ENCODE peak calls at places on chromosomes 7 and 10, in seven cellular contexts. Y, D, J, F, B, K and M are unnamed samples.
A peak's percentile ranks its signal among the peaks of the same experiment; 100 is the strongest.

GRCh38 chr10:89352802-89353201 is 25.0 kb downstream of the IFIT3 start:
- DNase-seq in Y (no peak), D (no peak), J (no peak), F (no peak), B (peak; percentile 18), K (no peak), M (no peak)

GRCh38 chr10:126759531-126759930 is 89.0 kb upstream of the C10orf90 start:
- DNase-seq in Y (no peak), D (no peak), J (no peak), F (no peak), B (no peak), K (no peak), M (no peak)

GRCh38 chr7:43314379-43315158 is 202.1 kb downstream of the HECW1 start:
- DNase-seq in Y (no peak), D (no peak), J (peak; percentile 50), F (no peak), B (no peak), K (no peak), M (no peak)

GRCh38 chr7:144256112-144256511 is 8.5 kb downstream of the OR2A7 start:
- DNase-seq in Y (no peak), D (peak; percentile 39), J (no peak), F (no peak), B (peak; percentile 9), K (no peak), M (peak; percentile 96)

GRCh38 chr7:131110294-131111080 is 217.2 kb upstream of the MKLN1 start:
- DNase-seq in Y (peak; percentile 34), D (peak; percentile 46), J (peak; percentile 81), F (peak; percentile 6), B (peak; percentile 49), K (no peak), M (peak; percentile 87)

GRCh38 chr10:24382045-24382444 is 173.1 kb downstream of the KIAA1217 start:
- DNase-seq in Y (no peak), D (no peak), J (no peak), F (no peak), B (no peak), K (no peak), M (no peak)

GRCh38 chr7:143373255-143373794 is 7.8 kb upstream of the ZYX start:
- DNase-seq in Y (no peak), D (peak; percentile 37), J (no peak), F (no peak), B (no peak), K (no peak), M (no peak)

GRCh38 chr10:68508090-68508489 is 19.2 kb downstream of the SLC25A16 start:
- DNase-seq in Y (no peak), D (no peak), J (no peak), F (no peak), B (no peak), K (no peak), M (no peak)

GRCh38 chr10:21334891-21335696 is 190.4 kb downstream of the SKIDA1 start:
- DNase-seq in Y (peak; percentile 90), D (no peak), J (peak; percentile 98), F (no peak), B (peak; percentile 93), K (no peak), M (peak; percentile 84)

GRCh38 chr10:119341236-119342016 is 134.1 kb downstream of the GRK5 start:
- DNase-seq in Y (peak; percentile 83), D (no peak), J (peak; percentile 60), F (no peak), B (peak; percentile 92), K (no peak), M (peak; percentile 38)

GRCh38 chr10:7482992-7483391 is 72.2 kb upstream of the SFMBT2 start:
- DNase-seq in Y (no peak), D (no peak), J (no peak), F (no peak), B (no peak), K (no peak), M (no peak)

GRCh38 chr10:79266543-79267312 is 80.5 kb upstream of the PPIF start:
- DNase-seq in Y (peak; percentile 93), D (no peak), J (peak; percentile 71), F (no peak), B (peak; percentile 98), K (no peak), M (no peak)

GRCh38 chr10:74056081-74056818 is 58.3 kb downstream of the VCL start:
- DNase-seq in Y (peak; percentile 85), D (no peak), J (peak; percentile 73), F (no peak), B (peak; percentile 75), K (no peak), M (peak; percentile 48)

GRCh38 chr10:43885252-43885651 is 236.6 kb upstream of the ZNF32 start:
- DNase-seq in Y (no peak), D (no peak), J (no peak), F (no peak), B (no peak), K (no peak), M (peak; percentile 11)

GRCh38 chr10:971150-971542 is 17.1 kb upstream of the GTPBP4 start:
- DNase-seq in Y (peak; percentile 46), D (no peak), J (no peak), F (no peak), B (peak; percentile 47), K (no peak), M (no peak)

GRCh38 chr7:15478401-15478800 is 83.4 kb downstream of the AGMO start:
- DNase-seq in Y (no peak), D (no peak), J (no peak), F (no peak), B (no peak), K (no peak), M (no peak)

GRCh38 chr7:2643386-2644229 is 11.8 kb downstream of the TTYH3 start:
- DNase-seq in Y (no peak), D (peak; percentile 66), J (no peak), F (no peak), B (no peak), K (no peak), M (peak; percentile 57)

GRCh38 chr7:2646680-2647571 is 15.1 kb downstream of the TTYH3 start:
- DNase-seq in Y (no peak), D (peak; percentile 95), J (peak; percentile 86), F (no peak), B (no peak), K (no peak), M (peak; percentile 72)

GRCh38 chr7:2646336-2646679 is 14.5 kb downstream of the TTYH3 start:
- DNase-seq in Y (no peak), D (no peak), J (no peak), F (no peak), B (no peak), K (no peak), M (no peak)

GRCh38 chr7:2645274-2645868 is 13.6 kb downstream of the TTYH3 start:
- DNase-seq in Y (no peak), D (peak; percentile 67), J (no peak), F (no peak), B (peak; percentile 80), K (no peak), M (peak; percentile 86)

DNA sequence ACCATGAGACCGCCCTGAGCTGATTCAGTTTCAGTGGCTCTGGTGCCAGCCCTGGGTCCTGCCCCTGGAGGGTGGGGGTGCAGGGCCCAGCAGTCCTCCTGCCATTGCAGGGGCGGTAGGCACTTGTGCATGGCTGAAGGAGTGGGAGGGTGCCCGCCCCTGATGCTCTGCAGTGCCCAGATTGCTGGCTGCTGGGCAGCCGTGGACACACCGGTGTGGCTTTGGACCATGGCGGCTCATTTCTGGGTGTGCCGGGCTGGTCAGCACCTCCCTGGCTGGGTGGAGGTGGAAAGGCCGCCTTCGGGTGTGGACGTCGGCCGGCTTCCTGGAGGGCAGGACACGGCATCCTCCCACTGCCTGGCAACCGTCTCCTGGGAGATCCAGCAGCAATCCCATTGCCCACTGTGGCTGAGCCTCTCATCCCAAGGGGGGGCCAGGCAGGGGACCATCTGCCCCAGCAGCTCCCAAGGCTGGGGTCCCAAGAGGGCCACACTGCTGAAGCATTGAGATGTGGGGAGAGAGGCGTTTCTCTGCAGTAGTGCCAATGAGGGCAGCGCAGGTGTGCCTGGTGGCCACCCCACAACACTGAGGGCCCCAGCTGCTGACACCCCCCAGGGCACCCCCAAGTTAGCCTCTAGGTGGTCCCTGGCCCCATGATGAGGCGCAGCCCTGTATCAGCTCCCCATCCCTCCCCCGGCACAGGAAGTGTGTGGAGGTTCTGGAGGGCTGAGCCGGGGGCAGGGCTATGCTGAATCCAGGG is 12.9 kb downstream of the TTYH3 start:
- DNase-seq in Y (no peak), D (no peak), J (no peak), F (no peak), B (no peak), K (no peak), M (no peak)
- H3K9ac ChIP-seq in Y (peak overlapping the region; percentile 15), D (no peak overlapping the region), J (no peak overlapping the region), F (peak overlapping the region; percentile 60), B (no peak overlapping the region), K (no peak overlapping the region), M (peak overlapping the region; percentile 59)

GRCh38 chr7:27096756-27097514 is 1.1 kb upstream of the HOXA1 start:
- DNase-seq in Y (peak; percentile 64), D (no peak), J (peak; percentile 15), F (peak; percentile 8), B (peak; percentile 40), K (no peak), M (no peak)
- H4K8ac ChIP-seq in Y (peak overlapping the region; percentile 83), D (no peak overlapping the region), J (no peak overlapping the region), F (no peak overlapping the region), B (no peak overlapping the region), K (no peak overlapping the region), M (no peak overlapping the region)

GRCh38 chr7:68478326-68478725 is 1119.9 kb upstream of the AUTS2 start:
- DNase-seq in Y (no peak), D (no peak), J (no peak), F (no peak), B (no peak), K (no peak), M (no peak)
- H3K18ac ChIP-seq in Y (no peak overlapping the region), D (no peak overlapping the region), J (no peak overlapping the region), F (no peak overlapping the region), B (no peak overlapping the region), K (no peak overlapping the region), M (no peak overlapping the region)

GRCh38 chr10:30172096-30172495 is 112.7 kb upstream of the JCAD start:
- DNase-seq in Y (no peak), D (no peak), J (peak; percentile 52), F (no peak), B (no peak), K (no peak), M (no peak)

GRCh38 chr10:30169342-30169741 is 110.0 kb upstream of the JCAD start:
- DNase-seq in Y (no peak), D (no peak), J (no peak), F (no peak), B (no peak), K (no peak), M (no peak)

GRCh38 chr10:30171601-30172000 is 112.2 kb upstream of the JCAD start:
- DNase-seq in Y (no peak), D (no peak), J (peak; percentile 82), F (no peak), B (peak; percentile 34), K (no peak), M (peak; percentile 77)

GRCh38 chr10:30170814-30171213 is 111.4 kb upstream of the JCAD start:
- DNase-seq in Y (peak; percentile 26), D (no peak), J (peak; percentile 89), F (no peak), B (peak; percentile 59), K (no peak), M (no peak)

GRCh38 chr10:30170146-30170545 is 110.8 kb upstream of the JCAD start:
- DNase-seq in Y (no peak), D (no peak), J (no peak), F (no peak), B (no peak), K (no peak), M (no peak)
- H3K9ac ChIP-seq in Y (no peak overlapping the region), D (no peak overlapping the region), J (no peak overlapping the region), F (no peak overlapping the region), B (no peak overlapping the region), K (no peak overlapping the region), M (no peak overlapping the region)